ENCODE peak calls at places on chromosome 12, in five cellular contexts. S is fibroblast of mammary gland, Q is cardiac fibroblast, W is fibroblast of pulmonary artery, T is tibial artery. I is an unnamed sample.

GRCh38 chr12:20624718-20625117 is 70.4 kb upstream of the SLCO1C1 start:
- DNase-seq in T (no peak), S (peak; percentile 46), W (peak; percentile 62), Q (peak; percentile 63), I (peak; percentile 9)

GRCh38 chr12:112858776-112859175 is 48.0 kb upstream of the OAS1 start:
- DNase-seq in S (no peak), T (no peak), Q (no peak), W (no peak), I (no peak)

GRCh38 chr12:108381793-108382436 is 42.8 kb upstream of the CMKLR1 start:
- DNase-seq in Q (peak; percentile 6), T (no peak), W (peak; percentile 17), S (peak; percentile 16), I (no peak)

GRCh38 chr12:100279159-100279558 is 12.2 kb downstream of the SCYL2 start:
- DNase-seq in T (no peak), S (no peak), Q (no peak), W (no peak), I (no peak)

GRCh38 chr12:49368240-49368600 is 958 bp downstream of the SPATS2 start:
- DNase-seq in T (no peak), W (no peak), S (no peak), Q (no peak), I (no peak)

GRCh38 chr12:54349031-54349430 is 15.3 kb downstream of the GPR84 start:
- DNase-seq in T (no peak), Q (no peak), W (no peak), S (no peak), I (no peak)

GRCh38 chr12:101792046-101792931 is 38.5 kb downstream of the GNPTAB start:
- DNase-seq in Q (no peak), W (no peak), T (no peak), S (peak; percentile 6), I (no peak)

GRCh38 chr12:79255326-79255725 is 390.8 kb downstream of the SYT1 start:
- DNase-seq in S (peak; percentile 45), Q (no peak), W (no peak), T (no peak), I (no peak)

GRCh38 chr12:49703647-49704137 is 3.5 kb downstream of the FMNL3 start:
- DNase-seq in S (peak; percentile 88), T (no peak), W (peak; percentile 48), Q (peak; percentile 31), I (peak; percentile 59)

GRCh38 chr12:81083906-81084513 is 6.1 kb downstream of the ACSS3 start:
- DNase-seq in T (no peak), W (no peak), S (peak; percentile 13), Q (no peak), I (no peak)

GRCh38 chr12:101982307-101982706 is 79.5 kb downstream of the WASHC3 start:
- DNase-seq in S (no peak), T (no peak), W (no peak), Q (no peak), I (no peak)

GRCh38 chr12:132465269-132466190 is 24.4 kb upstream of the FBRSL1 start:
- DNase-seq in W (no peak), Q (no peak), T (no peak), S (no peak), I (no peak)

GRCh38 chr12:106506691-106507090 is 76.1 kb upstream of the RFX4 start:
- DNase-seq in Q (no peak), W (no peak), T (no peak), S (no peak), I (no peak)

GRCh38 chr12:14403711-14404164 is 38.3 kb downstream of the ATF7IP start:
- DNase-seq in W (peak; percentile 89), S (peak; percentile 69), T (no peak), Q (peak; percentile 94), I (peak; percentile 75)

GRCh38 chr12:123512838-123513665 is 20.5 kb downstream of the RILPL1 start:
- DNase-seq in S (no peak), T (no peak), Q (no peak), W (no peak), I (no peak)

GRCh38 chr12:122216445-122216844 is 9.4 kb downstream of the DIABLO start:
- DNase-seq in S (no peak), W (no peak), T (no peak), Q (no peak), I (no peak)

GRCh38 chr12:66354291-66354690 is 52.0 kb downstream of the HELB start:
- DNase-seq in W (no peak), T (no peak), Q (no peak), S (no peak), I (no peak)

GRCh38 chr12:75759842-75760260 is 248.4 kb upstream of the KRR1 start:
- DNase-seq in Q (peak; percentile 60), S (peak; percentile 95), T (no peak), W (peak; percentile 64), I (peak; percentile 85)

GRCh38 chr12:123085730-123086487 is 65.0 kb downstream of the PITPNM2 start:
- DNase-seq in T (no peak), W (peak; percentile 32), S (no peak), Q (peak; percentile 42), I (no peak)

GRCh38 chr12:132528564-132529106 is 38.7 kb downstream of the FBRSL1 start:
- DNase-seq in S (no peak), Q (no peak), W (no peak), T (no peak), I (no peak)

GRCh38 chr12:128816643-128816920 is 7.2 kb downstream of the SLC15A4 start:
- DNase-seq in Q (no peak), W (no peak), S (no peak), T (no peak), I (no peak)

GRCh38 chr12:113096675-113097461 is 38.7 kb downstream of the RASAL1 start:
- DNase-seq in T (no peak), W (no peak), Q (no peak), S (no peak), I (no peak)

GRCh38 chr12:120194534-120195395 is at the start of gene GCN1:
- DNase-seq in W (peak; percentile 74), Q (peak; percentile 84), T (peak; percentile 90), S (peak; percentile 89), I (peak; percentile 73)

GRCh38 chr12:116646901-116647300 is 87.7 kb downstream of the MAP1LC3B2 start:
- DNase-seq in W (no peak), Q (no peak), T (no peak), S (no peak), I (no peak)
- TF ChIP-seq CTCF in W (no peak), Q (no peak), T (no peak), S (no peak), I (no peak)

GRCh38 chr12:105426766-105427165 is 96.3 kb downstream of the C12orf75 start:
- DNase-seq in S (no peak), Q (no peak), T (no peak), W (no peak), I (no peak)

GRCh38 chr12:105427883-105428282 is 97.4 kb downstream of the C12orf75 start:
- DNase-seq in S (peak; percentile 19), W (peak; percentile 48), Q (peak; percentile 10), T (no peak), I (no peak)

GRCh38 chr12:105423921-105424320 is 93.4 kb downstream of the C12orf75 start:
- DNase-seq in T (no peak), W (no peak), S (peak; percentile 12), Q (no peak), I (no peak)

GRCh38 chr12:105423237-105423636 is 92.7 kb downstream of the C12orf75 start:
- DNase-seq in T (no peak), Q (no peak), W (no peak), S (no peak), I (no peak)

DNA sequence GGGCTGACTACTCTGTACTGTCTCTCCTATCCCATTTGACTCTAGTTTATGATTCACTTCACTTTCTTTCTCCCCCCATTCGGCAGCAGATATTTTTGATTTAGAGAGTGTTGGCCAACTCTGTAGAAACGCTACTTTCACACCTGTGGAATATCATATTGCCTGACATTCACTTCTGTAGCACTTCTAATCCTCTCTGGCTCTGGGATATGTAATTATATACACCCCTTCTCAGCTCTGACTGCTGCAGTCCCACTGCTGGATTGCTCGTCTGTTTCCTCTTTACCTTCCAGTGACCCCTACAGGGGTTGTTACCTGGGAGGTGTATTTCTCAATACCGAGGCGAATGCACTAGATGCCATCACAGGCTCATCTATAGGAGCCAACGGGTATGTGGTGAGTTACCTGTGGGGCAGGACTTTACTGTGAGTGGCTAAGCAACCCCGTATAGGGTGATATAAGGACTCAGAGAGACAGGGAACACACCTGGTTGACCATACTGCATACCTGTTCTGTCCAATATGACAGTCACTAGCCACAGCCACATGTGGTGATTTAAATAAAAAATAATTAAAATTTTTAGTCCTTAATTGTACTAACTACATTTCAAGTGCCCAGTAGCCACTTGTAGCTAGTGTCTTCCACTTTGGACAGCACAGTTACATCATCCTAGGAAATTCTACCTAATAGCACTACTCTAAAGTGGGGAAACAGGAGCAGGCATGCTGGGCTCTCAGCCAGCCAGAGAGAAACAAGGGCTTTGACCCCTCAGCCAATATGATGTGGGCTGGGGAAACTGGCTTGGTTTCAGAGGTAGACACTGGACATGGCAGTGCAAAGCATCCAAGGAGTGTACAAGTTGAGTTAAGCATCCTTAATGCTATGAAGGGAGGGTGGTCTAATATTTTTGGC is 95.0 kb downstream of the C12orf75 start:
- DNase-seq in T (no peak), W (no peak), S (no peak), Q (no peak), I (no peak)
- TF ChIP-seq CTCF in T (no peak), W (no peak), S (no peak), Q (no peak), I (no peak)

DNA sequence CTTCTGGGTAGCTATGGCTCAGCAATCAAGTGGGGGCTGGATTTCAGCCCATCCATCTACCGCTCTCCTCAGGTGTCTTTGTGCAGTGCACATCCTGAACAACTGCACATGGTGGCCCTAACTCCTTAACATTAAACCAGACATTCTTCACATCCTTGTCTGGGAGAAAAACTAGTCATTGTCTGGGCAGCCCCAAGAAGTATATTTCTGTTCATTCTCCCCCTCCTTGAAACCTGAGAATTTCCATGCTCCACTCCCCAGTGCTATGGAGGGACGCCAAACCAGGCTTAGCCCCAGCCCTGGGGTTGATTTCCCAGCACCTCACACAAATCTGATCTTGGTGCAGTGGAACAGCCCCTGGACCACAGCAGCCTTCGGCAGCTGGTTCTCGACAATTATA is 13.4 kb downstream of the MYL2 start:
- DNase-seq in W (peak; percentile 28), T (no peak), S (no peak), Q (peak; percentile 30), I (no peak)
- TF ChIP-seq CTCF in W (no peak), T (no peak), S (no peak), Q (no peak), I (no peak)

DNA sequence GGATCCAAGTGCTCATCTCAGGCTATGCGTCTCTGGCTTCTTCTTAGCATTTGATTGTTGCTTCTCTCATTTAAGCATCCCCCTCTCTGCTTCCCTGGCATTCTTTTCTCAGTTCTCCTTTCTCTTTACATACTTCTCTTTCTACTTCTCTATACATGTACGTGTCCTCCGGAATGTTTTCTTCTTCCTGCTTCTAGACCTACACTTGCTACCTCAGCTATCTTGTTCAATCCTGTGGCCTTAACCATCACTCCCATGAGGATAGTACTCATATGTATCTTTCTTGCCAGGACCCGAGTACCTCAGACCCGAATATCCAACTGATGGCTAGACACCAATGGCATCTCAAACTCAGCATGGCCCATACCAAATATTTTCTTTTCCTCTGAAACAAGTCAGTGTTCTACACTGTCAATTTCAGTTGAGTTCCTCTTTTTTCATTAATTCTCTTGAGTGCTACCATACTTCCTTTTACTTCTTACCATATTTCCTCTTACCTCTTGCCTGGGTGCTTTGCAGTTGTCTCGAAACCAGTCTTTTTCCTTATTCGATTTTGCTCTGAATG is 115.1 kb upstream of the SLC38A2 start:
- DNase-seq in W (no peak), T (no peak), Q (no peak), S (no peak), I (no peak)
- TF ChIP-seq CTCF in W (no peak), T (no peak), Q (no peak), S (no peak), I (no peak)